ENCODE peak calls at places on chromosomes 3 and 15, in eight cellular contexts. U is aorta, O is tibial artery, I is uterus, Y is ovary, H is neural progenitor cell, B is neuronal stem cell, Z is mesenchymal stem cell. F is an unnamed sample.

GRCh38 chr3:73559730-73560129 is 65.0 kb downstream of the PDZRN3 start:
- DNase-seq in H (no peak), U (no peak), I (no peak), Y (no peak), O (no peak), Z (peak), B (no peak), F (no peak)

GRCh38 chr15:64842986-64843561 is 1.4 kb downstream of the PLEKHO2 start:
- DNase-seq in O (peak), H (no peak), B (no peak), U (peak), I (peak), Z (peak), Y (peak), F (no peak)

GRCh38 chr15:68553994-68554715 is 24.6 kb upstream of the CORO2B start:
- DNase-seq in I (peak), H (peak), Y (peak), O (no peak), Z (peak), B (peak), U (no peak), F (peak)

GRCh38 chr3:32733631-32734229 is 48.7 kb downstream of the CNOT10 start:
- DNase-seq in O (no peak), I (no peak), U (no peak), H (peak), Z (peak), B (peak), Y (no peak), F (no peak)

GRCh38 chr15:78418681-78419080 is 19.3 kb upstream of the IREB2 start:
- DNase-seq in U (no peak), B (no peak), Z (no peak), Y (no peak), O (no peak), I (no peak), H (no peak), F (no peak)

GRCh38 chr3:50390523-50391177 is 31.3 kb upstream of the TMEM115 start:
- DNase-seq in I (peak), O (peak), B (no peak), Z (no peak), U (peak), Y (peak), H (no peak), F (peak)

GRCh38 chr3:73766599-73767378 is 142.0 kb upstream of the PDZRN3 start:
- DNase-seq in Y (peak), B (no peak), Z (peak), H (peak), U (no peak), I (peak), O (no peak), F (no peak)

GRCh38 chr15:37880009-37880834 is 54.2 kb upstream of the TMCO5A start:
- DNase-seq in H (peak), O (no peak), B (peak), Y (no peak), U (no peak), Z (peak), I (no peak), F (no peak)

GRCh38 chr3:23923786-23924185 is 6.9 kb downstream of the RPL15 start:
- DNase-seq in Z (no peak), B (no peak), O (no peak), H (no peak), U (no peak), Y (no peak), I (no peak), F (no peak)

GRCh38 chr3:133563186-133563591 is 10.3 kb upstream of the CDV3 start:
- DNase-seq in H (no peak), Y (no peak), I (no peak), O (no peak), Z (peak), B (no peak), U (no peak), F (no peak)

GRCh38 chr15:68228143-68228970 is 1.2 kb downstream of the CLN6 start:
- DNase-seq in U (peak), B (no peak), Y (no peak), H (no peak), O (peak), Z (peak), I (no peak), F (no peak)

GRCh38 chr3:150825192-150825915 is 62.4 kb upstream of the SIAH2 start:
- DNase-seq in H (no peak), Z (no peak), B (no peak), I (no peak), U (no peak), Y (no peak), O (no peak), F (no peak)

GRCh38 chr3:30012941-30013543 is 593.4 kb upstream of the TGFBR2 start:
- DNase-seq in B (peak), O (peak), I (peak), U (peak), Z (peak), Y (peak), H (peak), F (peak)

GRCh38 chr3:9695322-9695721 is 8.3 kb upstream of the CPNE9 start:
- DNase-seq in O (no peak), U (no peak), H (peak), Z (no peak), B (no peak), I (no peak), Y (no peak), F (no peak)

GRCh38 chr3:191353022-191353777 is 22.9 kb upstream of the UTS2B start:
- DNase-seq in B (no peak), Z (no peak), Y (no peak), U (no peak), I (no peak), H (peak), O (no peak), F (no peak)

GRCh38 chr3:41751597-41751996 is 210.3 kb downstream of the ULK4 start:
- DNase-seq in O (no peak), H (no peak), U (no peak), I (no peak), B (no peak), Z (no peak), Y (no peak), F (no peak)

GRCh38 chr3:15345051-15345607 is 12.7 kb upstream of the SH3BP5 start:
- DNase-seq in H (no peak), Z (no peak), B (no peak), I (no peak), Y (no peak), U (no peak), O (no peak), F (no peak)

GRCh38 chr3:170632780-170633179 is 46.9 kb upstream of the SLC7A14 start:
- DNase-seq in O (no peak), Z (no peak), B (no peak), H (no peak), U (no peak), I (no peak), Y (no peak), F (no peak)

GRCh38 chr3:129409541-129409940 is 18.9 kb downstream of the EFCAB12 start:
- DNase-seq in Z (peak), O (no peak), Y (peak), H (no peak), U (no peak), B (no peak), I (peak), F (no peak)

GRCh38 chr15:98812711-98813441 is 164.5 kb downstream of the IGF1R start:
- DNase-seq in O (no peak), B (no peak), Y (no peak), I (no peak), U (no peak), H (no peak), Z (no peak), F (no peak)

GRCh38 chr3:197356275-197356674 is 57.9 kb upstream of the DLG1 start:
- DNase-seq in U (peak), O (no peak), I (no peak), H (no peak), B (no peak), Y (no peak), Z (no peak), F (no peak)

GRCh38 chr15:31136016-31136415 is 34.5 kb upstream of the TRPM1 start:
- DNase-seq in O (no peak), U (no peak), H (no peak), B (no peak), Y (no peak), Z (no peak), I (no peak), F (no peak)

GRCh38 chr3:17811633-17812032 is 69.2 kb upstream of the TBC1D5 start:
- DNase-seq in I (no peak), O (no peak), B (no peak), Y (no peak), H (no peak), U (no peak), Z (no peak), F (no peak)

GRCh38 chr3:140629351-140630137 is 48.3 kb upstream of the TRIM42 start:
- DNase-seq in U (no peak), B (no peak), I (no peak), O (no peak), Z (peak), H (no peak), Y (no peak), F (no peak)

GRCh38 chr3:54713455-54713854 is 214.4 kb downstream of the LRTM1 start:
- DNase-seq in Z (no peak), Y (no peak), I (no peak), B (no peak), H (no peak), O (no peak), U (no peak), F (no peak)

GRCh38 chr3:14403636-14404395 is 1.4 kb downstream of the SLC6A6 start:
- DNase-seq in O (peak), I (peak), Y (peak), B (no peak), Z (peak), U (peak), H (peak), F (peak)

GRCh38 chr15:65385868-65386253 is 8.1 kb upstream of the IGDCC3 start:
- DNase-seq in H (no peak), O (peak), B (no peak), Y (peak), Z (no peak), U (no peak), I (peak), F (no peak)

GRCh38 chr3:183734750-183735284 is 37.2 kb downstream of the YEATS2 start:
- DNase-seq in I (no peak), U (no peak), H (no peak), B (no peak), Y (no peak), Z (no peak), O (no peak), F (no peak)

GRCh38 chr15:56149071-56149470 is 94.6 kb downstream of the RFX7 start:
- DNase-seq in Z (no peak), U (no peak), Y (no peak), I (no peak), B (no peak), O (no peak), H (no peak), F (no peak)

GRCh38 chr3:172110127-172110779 is 70.9 kb downstream of the FNDC3B start:
- DNase-seq in O (no peak), I (no peak), Z (no peak), Y (no peak), B (no peak), U (no peak), H (no peak), F (no peak)

DNA sequence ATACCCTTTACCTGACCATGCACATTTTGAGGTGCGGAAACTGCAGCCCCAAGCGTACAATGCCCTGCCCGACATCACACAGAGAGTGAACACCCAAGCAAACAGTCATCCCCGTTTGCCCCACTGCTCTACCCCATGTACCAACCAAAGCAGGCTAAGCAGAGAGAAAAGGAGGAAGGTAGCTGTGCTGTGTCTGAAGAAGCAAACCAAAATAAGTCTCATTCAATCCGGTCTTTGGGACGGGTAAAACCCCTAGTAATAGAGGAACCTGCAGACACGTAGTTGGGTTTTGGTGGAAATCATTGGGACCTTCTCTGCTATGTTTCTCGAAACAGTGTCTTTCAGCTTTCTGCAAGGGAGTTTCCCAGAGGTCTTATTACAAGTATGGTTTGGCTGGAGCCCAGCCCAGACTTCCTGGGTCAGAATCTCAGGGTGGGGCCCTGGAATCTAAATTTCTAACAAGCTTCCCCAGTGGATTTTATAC is 164.6 kb upstream of the HES1 start:
- DNase-seq in U (no peak), Y (no peak), B (no peak), H (no peak), O (no peak), Z (peak), I (no peak), F (no peak)
- H3K27ac ChIP-seq in U (no peak), Y (no peak), B (no peak), H (no peak), O (no peak), Z (no peak), I (no peak), F (no peak)

DNA sequence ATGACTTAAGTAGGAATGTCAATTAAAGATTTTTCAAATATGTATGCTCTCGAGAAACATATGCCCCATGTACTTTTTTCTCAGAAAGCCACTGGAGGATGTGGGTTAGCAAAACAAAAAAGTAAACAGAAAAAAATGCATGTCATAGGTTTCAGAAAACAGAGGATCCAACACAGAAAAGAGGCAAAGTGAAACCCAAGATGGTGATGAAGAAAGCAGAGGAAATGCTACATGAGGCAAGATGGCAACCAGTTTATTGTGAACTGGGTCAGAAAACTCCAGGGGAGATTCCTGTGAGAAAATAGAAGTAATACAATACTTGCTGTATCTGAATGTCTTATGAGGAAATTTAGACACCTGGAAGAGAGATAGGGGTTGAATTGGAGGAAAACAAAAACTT is 30.8 kb upstream of the EOMES start:
- DNase-seq in I (no peak), Y (no peak), O (no peak), Z (no peak), U (no peak), H (no peak), B (no peak), F (no peak)
- H3K27ac ChIP-seq in I (no peak), Y (no peak), O (no peak), Z (no peak), U (no peak), H (no peak), B (no peak), F (no peak)

DNA sequence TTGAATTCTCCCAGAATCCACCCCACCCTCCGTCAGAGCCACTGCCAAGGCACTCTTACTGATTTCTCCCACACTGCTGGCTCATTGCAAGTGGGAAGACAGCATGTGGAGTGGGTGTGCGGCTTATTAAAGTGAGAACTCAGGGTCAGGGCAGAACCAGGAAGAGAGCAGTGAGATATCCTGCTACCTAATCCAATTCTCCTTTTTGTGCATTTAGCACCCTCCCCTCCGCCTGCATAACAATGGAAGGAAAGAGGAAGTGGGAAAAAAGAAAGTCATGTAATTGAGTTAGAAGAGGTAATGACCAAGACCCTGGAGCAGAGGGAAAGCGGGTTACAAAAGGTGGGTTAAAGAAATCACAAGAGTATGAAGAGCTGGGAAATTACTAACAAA is 27.8 kb upstream of the PIK3CB start:
- DNase-seq in H (peak), Z (no peak), B (no peak), U (no peak), O (no peak), I (no peak), Y (no peak), F (no peak)
- H3K27ac ChIP-seq in H (no peak), Z (peak), B (no peak), U (no peak), O (no peak), I (no peak), Y (no peak), F (no peak)

GRCh38 chr15:63381301-63382192 is at the start of gene CA12:
- DNase-seq in U (peak), I (peak), Y (no peak), Z (peak), O (no peak), B (peak), H (peak), F (no peak)
- H3K27ac ChIP-seq in U (no peak), I (no peak), Y (no peak), Z (no peak), O (no peak), B (no peak), H (no peak), F (no peak)

DNA sequence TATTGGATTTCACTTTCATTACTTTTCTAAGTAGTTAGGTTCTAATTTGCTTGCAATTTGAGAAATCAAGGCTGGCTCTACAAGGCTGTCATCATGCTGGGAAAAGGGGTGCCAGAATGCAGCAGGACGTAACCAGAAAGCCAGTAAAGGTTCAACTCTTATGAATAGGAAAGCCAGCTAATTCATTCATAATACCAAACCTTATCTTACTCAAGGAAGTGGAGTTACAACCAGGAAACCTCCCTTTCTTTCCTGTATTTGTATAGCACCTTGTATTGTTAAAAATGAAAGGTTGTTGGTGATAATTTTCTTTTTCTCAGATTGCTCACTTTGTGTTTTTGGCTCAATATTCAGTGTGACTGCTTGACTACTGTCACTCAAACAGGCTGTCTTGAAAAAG is 109.4 kb downstream of the FILIP1L start:
- DNase-seq in O (no peak), Z (no peak), H (no peak), Y (no peak), I (no peak), B (no peak), U (no peak), F (no peak)
- H3K27ac ChIP-seq in O (no peak), Z (no peak), H (no peak), Y (no peak), I (peak), B (no peak), U (no peak), F (no peak)

GRCh38 chr15:35141743-35142356 is 56.8 kb upstream of the NANOGP8 start:
- DNase-seq in O (no peak), U (no peak), B (no peak), Y (no peak), I (no peak), Z (peak), H (no peak), F (no peak)

GRCh38 chr15:35137175-35137574 is 52.1 kb upstream of the NANOGP8 start:
- DNase-seq in Z (no peak), O (no peak), U (no peak), H (no peak), B (no peak), Y (no peak), I (no peak), F (no peak)

GRCh38 chr15:35139822-35140221 is 54.7 kb upstream of the NANOGP8 start:
- DNase-seq in I (no peak), Y (no peak), B (no peak), O (no peak), Z (no peak), H (no peak), U (no peak), F (no peak)

DNA sequence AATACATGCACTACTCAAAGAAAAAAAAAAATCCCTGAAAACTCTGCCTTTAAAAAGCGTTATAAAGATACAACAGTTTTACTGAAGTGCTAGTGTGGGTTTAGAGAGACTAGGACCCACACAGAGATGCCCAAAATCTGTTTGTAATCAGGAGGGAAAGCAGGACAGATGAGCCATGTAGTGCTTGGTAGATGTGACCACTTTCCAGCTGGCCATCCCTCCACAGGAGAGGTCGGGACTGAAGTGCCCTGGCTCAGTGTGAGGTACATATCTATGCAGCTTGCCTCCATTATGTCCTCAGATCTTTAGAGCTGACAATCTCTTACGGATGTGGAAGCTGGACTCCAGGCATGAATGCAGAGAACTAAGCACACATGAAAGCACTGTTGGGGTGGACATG is 57.5 kb upstream of the NANOGP8 start:
- DNase-seq in Y (no peak), H (no peak), U (no peak), Z (peak), I (no peak), O (no peak), B (no peak), F (no peak)
- H3K27ac ChIP-seq in Y (peak), H (no peak), U (no peak), Z (no peak), I (peak), O (no peak), B (no peak), F (no peak)

GRCh38 chr3:71896751-71897150 is 111.8 kb upstream of the PROK2 start:
- DNase-seq in B (no peak), O (no peak), Z (no peak), I (no peak), Y (no peak), U (no peak), H (no peak), F (no peak)
- H3K27ac ChIP-seq in B (no peak), O (no peak), Z (no peak), I (no peak), Y (no peak), U (no peak), H (no peak), F (no peak)

GRCh38 chr15:100758554-100758953 is 121.1 kb upstream of the ALDH1A3 start:
- DNase-seq in Z (no peak), B (no peak), U (no peak), O (no peak), H (no peak), Y (no peak), I (no peak), F (no peak)
- H3K27ac ChIP-seq in Z (no peak), B (no peak), U (no peak), O (no peak), H (no peak), Y (no peak), I (peak), F (no peak)

GRCh38 chr15:70111203-70112017 is 13.7 kb upstream of the TLE3 start:
- DNase-seq in O (no peak), B (peak), Y (peak), Z (peak), H (peak), I (peak), U (peak), F (peak)
- H3K27ac ChIP-seq in O (peak), B (peak), Y (peak), Z (peak), H (peak), I (peak), U (no peak), F (peak)

F was measured in substantia nigra.